ENCODE peak calls at places on chromosome 10, in nine cellular contexts. D is MV-4-11; A is NCI-H82; S is fibroblast of villous mesenchyme; F is activated effector memory CD4-positive, alpha-beta T cell treated with anti-CD3 and anti-CD28 coated beads, Interleukin-2, amount 50 U/mL, for 16 hours; P is stimulated activated CD4-positive, alpha-beta T cell treated with anti-CD3 and anti-CD28 coated beads, Interleukin-1b, Interleukin-23, amount 100 ng/mL, for 1 hour; G is T-helper 1 cell; H is psoas muscle; J is Kasumi-1. W is an unnamed sample.

GRCh38 chr10:133422223-133422820 is 2.1 kb downstream of the SPRN start:
- DNase-seq in D (no peak), A (peak), S (no peak), F (no peak), P (no peak), G (no peak), H (no peak), J (no peak), W (no peak)

GRCh38 chr10:5666324-5667220 is at the start of gene ASB13:
- DNase-seq in D (peak), A (peak), S (peak), F (peak), P (no peak), G (peak), H (peak), J (peak), W (peak)

GRCh38 chr10:46530249-46531186 is 25.9 kb downstream of the GPRIN2 start:
- DNase-seq in D (peak), A (no peak), S (peak), F (peak), P (no peak), G (no peak), H (peak), J (no peak), W (peak)

GRCh38 chr10:81953420-81953819 is 78.4 kb downstream of the NRG3 start:
- DNase-seq in D (no peak), A (no peak), S (no peak), F (no peak), P (no peak), G (no peak), H (no peak), J (no peak), W (no peak)

GRCh38 chr10:68106656-68107055 is 2.6 kb upstream of the MYPN start:
- DNase-seq in D (no peak), A (no peak), S (peak), F (no peak), P (no peak), G (no peak), H (no peak), J (no peak), W (peak)

GRCh38 chr10:72948762-72949161 is 5.8 kb downstream of the PLA2G12B start:
- DNase-seq in D (no peak), A (no peak), S (no peak), F (no peak), P (no peak), G (no peak), H (no peak), J (no peak), W (no peak)

GRCh38 chr10:29712108-29712507 is 77.3 kb upstream of the SVIL start:
- DNase-seq in D (no peak), A (peak), S (peak), F (no peak), P (no peak), G (no peak), H (no peak), J (peak), W (peak)

GRCh38 chr10:132281915-132282666 is 25.7 kb downstream of the STK32C start:
- DNase-seq in D (no peak), A (peak), S (no peak), F (no peak), P (no peak), G (no peak), H (no peak), J (no peak), W (peak)

GRCh38 chr10:77710081-77710551 is 72.5 kb upstream of the KCNMA1 start:
- DNase-seq in D (no peak), A (no peak), S (no peak), F (no peak), P (no peak), G (no peak), H (no peak), J (no peak), W (no peak)

GRCh38 chr10:79186742-79187544 is 118.2 kb downstream of the ZMIZ1 start:
- DNase-seq in D (peak), A (no peak), S (no peak), F (no peak), P (no peak), G (no peak), H (no peak), J (no peak), W (no peak)

GRCh38 chr10:4833286-4833685 is 7.3 kb downstream of the AKR1E2 start:
- DNase-seq in D (no peak), A (no peak), S (no peak), F (no peak), P (no peak), G (no peak), H (no peak), J (no peak), W (no peak)

GRCh38 chr10:73771722-73772279 is 10.0 kb upstream of the CHCHD1 start:
- DNase-seq in D (peak), A (peak), S (peak), F (peak), P (peak), G (peak), H (peak), J (peak), W (peak)

GRCh38 chr10:102413053-102413705 is 5.4 kb downstream of the PSD start:
- DNase-seq in D (no peak), A (peak), S (no peak), F (peak), P (no peak), G (no peak), H (no peak), J (no peak), W (peak)

GRCh38 chr10:100863433-100863832 is 49.3 kb upstream of the SLF2 start:
- DNase-seq in D (no peak), A (no peak), S (no peak), F (peak), P (no peak), G (no peak), H (no peak), J (no peak), W (no peak)

GRCh38 chr10:116826803-116827202 is 22.5 kb upstream of the ENO4 start:
- DNase-seq in D (no peak), A (no peak), S (no peak), F (no peak), P (no peak), G (no peak), H (no peak), J (no peak), W (peak)